ENCODE peak calls at places on chromosomes 12 and 14, in six cellular contexts. One of them, this sample, is unnamed.

GRCh38 chr14:91227183-91227628 is 17.3 kb downstream of the GPR68 start:
- DNase-seq in K562: no peak
- DNase-seq in HepG2: no peak
- DNase-seq in SK-N-SH: no peak
- DNase-seq in H1: no peak
- DNase-seq in GM12878: no peak
- DNase-seq in this sample: no peak

GRCh38 chr12:71948390-71948789 is 9.7 kb downstream of the TPH2 start:
- DNase-seq in K562: no peak
- DNase-seq in HepG2: no peak
- DNase-seq in H1: no peak
- DNase-seq in SK-N-SH: no peak
- DNase-seq in GM12878: no peak
- DNase-seq in this sample: no peak

GRCh38 chr12:63150255-63151060 is 543 bp downstream of the AVPR1A start:
- DNase-seq in GM12878: no peak
- DNase-seq in SK-N-SH: peak
- DNase-seq in H1: peak
- DNase-seq in HepG2: no peak
- DNase-seq in K562: no peak
- DNase-seq in this sample: no peak

GRCh38 chr12:2642896-2643425 is 151.8 kb upstream of the FKBP4 start:
- DNase-seq in GM12878: no peak
- DNase-seq in K562: no peak
- DNase-seq in HepG2: no peak
- DNase-seq in H1: no peak
- DNase-seq in SK-N-SH: no peak
- DNase-seq in this sample: no peak

GRCh38 chr14:93742761-93743160 is 45.5 kb downstream of the PRIMA1 start:
- DNase-seq in SK-N-SH: no peak
- DNase-seq in HepG2: no peak
- DNase-seq in H1: no peak
- DNase-seq in GM12878: no peak
- DNase-seq in K562: no peak
- DNase-seq in this sample: no peak

GRCh38 chr14:68513137-68513536 is 279.7 kb downstream of the ZFP36L1 start:
- DNase-seq in K562: no peak
- DNase-seq in HepG2: no peak
- DNase-seq in GM12878: no peak
- DNase-seq in H1: peak
- DNase-seq in SK-N-SH: no peak
- DNase-seq in this sample: no peak

GRCh38 chr12:31756977-31757420 is 28.2 kb upstream of the AMN1 start:
- DNase-seq in K562: peak
- DNase-seq in H1: no peak
- DNase-seq in SK-N-SH: no peak
- DNase-seq in HepG2: peak
- DNase-seq in GM12878: no peak
- DNase-seq in this sample: no peak

GRCh38 chr12:2895511-2895910 is 4.8 kb downstream of the TULP3 start:
- DNase-seq in HepG2: no peak
- DNase-seq in SK-N-SH: no peak
- DNase-seq in K562: no peak
- DNase-seq in GM12878: no peak
- DNase-seq in H1: no peak
- DNase-seq in this sample: no peak

GRCh38 chr12:99249543-99249942 is 398.0 kb upstream of the GARIN6 start:
- DNase-seq in HepG2: no peak
- DNase-seq in H1: no peak
- DNase-seq in SK-N-SH: no peak
- DNase-seq in K562: no peak
- DNase-seq in GM12878: no peak
- DNase-seq in this sample: no peak

GRCh38 chr12:92715625-92716024 is 12.8 kb downstream of the PLEKHG7 start:
- DNase-seq in GM12878: no peak
- DNase-seq in K562: no peak
- DNase-seq in H1: no peak
- DNase-seq in HepG2: no peak
- DNase-seq in SK-N-SH: no peak
- DNase-seq in this sample: no peak

GRCh38 chr12:25764892-25765291 is 193.6 kb upstream of the RASSF8 start:
- DNase-seq in SK-N-SH: no peak
- DNase-seq in H1: no peak
- DNase-seq in HepG2: no peak
- DNase-seq in K562: no peak
- DNase-seq in GM12878: no peak
- DNase-seq in this sample: no peak

GRCh38 chr12:31017535-31017934 is 56.1 kb upstream of the DDX11 start:
- DNase-seq in SK-N-SH: no peak
- DNase-seq in GM12878: no peak
- DNase-seq in H1: no peak
- DNase-seq in K562: no peak
- DNase-seq in HepG2: no peak
- DNase-seq in this sample: no peak

GRCh38 chr12:116864371-116865160 is 16.7 kb downstream of the HRK start:
- DNase-seq in H1: no peak
- DNase-seq in SK-N-SH: no peak
- DNase-seq in HepG2: peak
- DNase-seq in K562: no peak
- DNase-seq in GM12878: no peak
- DNase-seq in this sample: no peak

GRCh38 chr14:30214456-30215090 is 286.9 kb upstream of the PRKD1 start:
- DNase-seq in K562: peak
- DNase-seq in HepG2: peak
- DNase-seq in SK-N-SH: peak
- DNase-seq in H1: no peak
- DNase-seq in GM12878: peak
- DNase-seq in this sample: peak

GRCh38 chr12:101935769-101936741 is 58.7 kb downstream of the DRAM1 start:
- DNase-seq in K562: no peak
- DNase-seq in SK-N-SH: no peak
- DNase-seq in H1: no peak
- DNase-seq in GM12878: peak
- DNase-seq in HepG2: no peak
- DNase-seq in this sample: no peak

GRCh38 chr12:75805905-75806304 is 225.7 kb downstream of the PHLDA1 start:
- DNase-seq in SK-N-SH: no peak
- DNase-seq in K562: no peak
- DNase-seq in GM12878: no peak
- DNase-seq in H1: no peak
- DNase-seq in HepG2: no peak
- DNase-seq in this sample: no peak

GRCh38 chr14:50321009-50321660 is 9.0 kb downstream of the DMAC2L start:
- DNase-seq in HepG2: peak
- DNase-seq in K562: peak
- DNase-seq in GM12878: peak
- DNase-seq in SK-N-SH: peak
- DNase-seq in H1: no peak
- DNase-seq in this sample: peak

GRCh38 chr12:112906712-112907414 is at the start of gene OAS1:
- DNase-seq in GM12878: peak
- DNase-seq in HepG2: peak
- DNase-seq in K562: no peak
- DNase-seq in H1: no peak
- DNase-seq in SK-N-SH: peak
- DNase-seq in this sample: peak

GRCh38 chr12:107263980-107264379 is 170.6 kb upstream of the CRY1 start:
- DNase-seq in H1: no peak
- DNase-seq in HepG2: no peak
- DNase-seq in K562: no peak
- DNase-seq in GM12878: no peak
- DNase-seq in SK-N-SH: no peak
- DNase-seq in this sample: no peak

GRCh38 chr14:24325131-24325530 is 9.7 kb downstream of the ADCY4 start:
- DNase-seq in SK-N-SH: no peak
- DNase-seq in HepG2: no peak
- DNase-seq in H1: no peak
- DNase-seq in K562: no peak
- DNase-seq in GM12878: no peak
- DNase-seq in this sample: no peak

GRCh38 chr14:39603942-39604341 is 171.7 kb upstream of the FBXO33 start:
- DNase-seq in K562: no peak
- DNase-seq in SK-N-SH: no peak
- DNase-seq in H1: no peak
- DNase-seq in GM12878: no peak
- DNase-seq in HepG2: no peak
- DNase-seq in this sample: no peak

GRCh38 chr12:118356809-118357326 is 15.8 kb downstream of the TAOK3 start:
- DNase-seq in K562: no peak
- DNase-seq in HepG2: no peak
- DNase-seq in H1: no peak
- DNase-seq in GM12878: no peak
- DNase-seq in SK-N-SH: no peak
- DNase-seq in this sample: no peak

GRCh38 chr14:81676879-81677278 is 143.2 kb upstream of the SEL1L start:
- DNase-seq in K562: no peak
- DNase-seq in SK-N-SH: no peak
- DNase-seq in H1: no peak
- DNase-seq in GM12878: no peak
- DNase-seq in HepG2: no peak
- DNase-seq in this sample: no peak

GRCh38 chr12:131002271-131002670 is 48.6 kb downstream of the ADGRD1 start:
- DNase-seq in H1: no peak
- DNase-seq in K562: no peak
- DNase-seq in GM12878: peak
- DNase-seq in HepG2: no peak
- DNase-seq in SK-N-SH: no peak
- DNase-seq in this sample: no peak

GRCh38 chr12:80602455-80602854 is 105.0 kb upstream of the MYF6 start:
- DNase-seq in GM12878: no peak
- DNase-seq in H1: no peak
- DNase-seq in SK-N-SH: no peak
- DNase-seq in K562: no peak
- DNase-seq in HepG2: no peak
- DNase-seq in this sample: no peak

GRCh38 chr12:78938341-78939084 is 73.9 kb downstream of the SYT1 start:
- DNase-seq in SK-N-SH: no peak
- DNase-seq in GM12878: no peak
- DNase-seq in K562: no peak
- DNase-seq in H1: no peak
- DNase-seq in HepG2: no peak
- DNase-seq in this sample: no peak

GRCh38 chr12:104049278-104050257 is at the start of gene GLT8D2:
- DNase-seq in GM12878: no peak
- DNase-seq in K562: no peak
- DNase-seq in SK-N-SH: peak
- DNase-seq in HepG2: no peak
- DNase-seq in H1: peak
- DNase-seq in this sample: no peak

GRCh38 chr12:102053062-102053349 is 8.8 kb downstream of the WASHC3 start:
- DNase-seq in H1: no peak
- DNase-seq in HepG2: no peak
- DNase-seq in GM12878: no peak
- DNase-seq in K562: no peak
- DNase-seq in SK-N-SH: no peak
- DNase-seq in this sample: no peak

GRCh38 chr14:68677901-68678300 is 115.0 kb downstream of the ZFP36L1 start:
- DNase-seq in HepG2: no peak
- DNase-seq in SK-N-SH: no peak
- DNase-seq in K562: no peak
- DNase-seq in H1: no peak
- DNase-seq in GM12878: no peak
- DNase-seq in this sample: no peak

GRCh38 chr14:96286251-96286650 is 30.2 kb downstream of the BDKRB1 start:
- DNase-seq in K562: no peak
- DNase-seq in HepG2: no peak
- DNase-seq in GM12878: no peak
- DNase-seq in SK-N-SH: no peak
- DNase-seq in H1: no peak
- DNase-seq in this sample: no peak
- TF ChIP-seq GABPA in K562: no peak
- TF ChIP-seq GABPA in HepG2: no peak
- TF ChIP-seq GABPA in GM12878: no peak
- TF ChIP-seq GABPA in SK-N-SH: no peak
- TF ChIP-seq GABPA in H1: no peak
- TF ChIP-seq GABPA in this sample: no peak

GRCh38 chr12:97148941-97149559 is 242.0 kb downstream of the NEDD1 start:
- DNase-seq in GM12878: no peak
- DNase-seq in HepG2: peak
- DNase-seq in K562: peak
- DNase-seq in SK-N-SH: peak
- DNase-seq in H1: peak
- DNase-seq in this sample: peak
- TF ChIP-seq GABPA in GM12878: no peak
- TF ChIP-seq GABPA in HepG2: no peak
- TF ChIP-seq GABPA in K562: no peak
- TF ChIP-seq GABPA in SK-N-SH: no peak
- TF ChIP-seq GABPA in H1: no peak
- TF ChIP-seq GABPA in this sample: no peak

GRCh38 chr12:10941916-10942607 is 3.0 kb upstream of the TAS2R14 start:
- DNase-seq in SK-N-SH: no peak
- DNase-seq in GM12878: peak
- DNase-seq in HepG2: peak
- DNase-seq in K562: peak
- DNase-seq in H1: no peak
- DNase-seq in this sample: peak

GRCh38 chr12:10939163-10939562 is at the start of gene TAS2R14:
- DNase-seq in H1: no peak
- DNase-seq in K562: no peak
- DNase-seq in GM12878: no peak
- DNase-seq in HepG2: no peak
- DNase-seq in SK-N-SH: no peak
- DNase-seq in this sample: no peak

GRCh38 chr12:10943167-10943566 is 4.1 kb upstream of the TAS2R14 start:
- DNase-seq in SK-N-SH: no peak
- DNase-seq in K562: no peak
- DNase-seq in H1: no peak
- DNase-seq in HepG2: no peak
- DNase-seq in GM12878: no peak
- DNase-seq in this sample: no peak

GRCh38 chr12:10941369-10941768 is 2.3 kb upstream of the TAS2R14 start:
- DNase-seq in SK-N-SH: no peak
- DNase-seq in H1: no peak
- DNase-seq in HepG2: no peak
- DNase-seq in K562: no peak
- DNase-seq in GM12878: no peak
- DNase-seq in this sample: no peak

DNA sequence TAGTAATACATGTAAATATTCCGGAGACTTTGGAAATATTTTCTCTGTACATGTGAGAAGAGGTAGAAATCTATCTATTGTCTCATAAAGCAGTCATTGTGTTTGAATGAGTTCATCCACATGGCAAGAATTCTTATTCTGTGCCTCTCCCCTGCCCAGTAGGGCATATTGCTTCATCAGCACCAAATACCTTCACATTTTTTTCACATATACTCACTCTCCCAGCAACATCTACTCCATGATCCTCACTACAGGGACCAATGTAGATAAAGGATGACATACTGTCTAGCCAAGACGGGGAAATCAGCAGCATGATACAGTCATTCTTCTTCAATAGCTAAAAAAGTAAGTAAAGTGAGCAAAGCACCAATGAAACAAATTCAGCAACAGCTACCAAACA is 1.3 kb upstream of the TAS2R14 start:
- DNase-seq in K562: no peak
- DNase-seq in HepG2: peak
- DNase-seq in GM12878: no peak
- DNase-seq in SK-N-SH: no peak
- DNase-seq in H1: no peak
- DNase-seq in this sample: no peak
- TF ChIP-seq GABPA in K562: no peak
- TF ChIP-seq GABPA in HepG2: no peak
- TF ChIP-seq GABPA in GM12878: no peak
- TF ChIP-seq GABPA in SK-N-SH: no peak
- TF ChIP-seq GABPA in H1: no peak
- TF ChIP-seq GABPA in this sample: no peak

GRCh38 chr12:24561411-24561871 is 387.5 kb downstream of the BCAT1 start:
- DNase-seq in GM12878: no peak
- DNase-seq in SK-N-SH: no peak
- DNase-seq in HepG2: no peak
- DNase-seq in K562: no peak
- DNase-seq in H1: no peak
- DNase-seq in this sample: no peak
- TF ChIP-seq GABPA in GM12878: no peak
- TF ChIP-seq GABPA in SK-N-SH: no peak
- TF ChIP-seq GABPA in HepG2: no peak
- TF ChIP-seq GABPA in K562: no peak
- TF ChIP-seq GABPA in H1: no peak
- TF ChIP-seq GABPA in this sample: no peak

This sample was measured in HL-60.